ENCODE peak calls at places on chromosomes 3 and 15, in seven cellular contexts. Q, R, X, F, E, O and T are unnamed samples.

GRCh38 chr15:65376767-65377104 is 1.1 kb downstream of the IGDCC3 start:
- DNase-seq in F (no peak), Q (no peak), R (no peak), O (no peak), X (no peak), E (peak; percentile 10), T (no peak)

GRCh38 chr3:184347321-184348056 is 10.1 kb downstream of the FAM131A start:
- DNase-seq in O (no peak), F (no peak), R (no peak), X (no peak), E (no peak), Q (no peak), T (no peak)

GRCh38 chr15:90161946-90162345 is 39.2 kb upstream of the SEMA4B start:
- DNase-seq in E (no peak), Q (no peak), O (no peak), F (no peak), R (no peak), X (no peak), T (peak; percentile 34)

GRCh38 chr3:10169000-10169496 is 4.3 kb downstream of the IRAK2 start:
- DNase-seq in R (no peak), E (no peak), O (no peak), Q (no peak), F (no peak), X (no peak), T (no peak)

GRCh38 chr3:170330366-170330765 is 27.1 kb upstream of the SKIL start:
- DNase-seq in Q (no peak), O (no peak), X (no peak), E (peak; percentile 16), F (peak; percentile 61), R (peak; percentile 28), T (no peak)

GRCh38 chr15:62244762-62245161 is 79.7 kb upstream of the C2CD4B start:
- DNase-seq in O (no peak), E (no peak), Q (no peak), X (no peak), F (peak; percentile 76), R (no peak), T (no peak)

GRCh38 chr3:127074900-127075360 is 92.0 kb downstream of the PLXNA1 start:
- DNase-seq in E (no peak), Q (no peak), R (no peak), X (peak; percentile 71), O (peak; percentile 85), F (no peak), T (no peak)

GRCh38 chr3:120092444-120092843 is 1.8 kb downstream of the GSK3B start:
- DNase-seq in O (no peak), X (no peak), R (no peak), Q (no peak), F (no peak), E (peak; percentile 34), T (no peak)

GRCh38 chr15:62112616-62113593 is 46.1 kb downstream of the C2CD4A start:
- DNase-seq in Q (no peak), X (no peak), E (peak; percentile 69), R (no peak), O (no peak), F (peak; percentile 60), T (no peak)

GRCh38 chr3:44712455-44713075 is at the start of gene ZNF502:
- DNase-seq in E (peak; percentile 85), R (peak; percentile 66), X (peak; percentile 41), F (peak; percentile 85), Q (no peak), O (peak; percentile 86), T (peak; percentile 85)

GRCh38 chr3:186949281-186949982 is 19.1 kb downstream of the ST6GAL1 start:
- DNase-seq in E (no peak), Q (no peak), R (no peak), F (no peak), O (no peak), X (no peak), T (no peak)

GRCh38 chr3:1953519-1953918 is 145.1 kb upstream of the CNTN4 start:
- DNase-seq in O (no peak), F (no peak), E (no peak), Q (no peak), X (no peak), R (no peak), T (no peak)

GRCh38 chr3:151410891-151411559 is 26.5 kb upstream of the P2RY12 start:
- DNase-seq in R (no peak), E (no peak), F (no peak), X (no peak), Q (no peak), O (no peak), T (no peak)

GRCh38 chr3:25711090-25711489 is 46.4 kb upstream of the TOP2B start:
- DNase-seq in R (no peak), O (no peak), E (no peak), F (no peak), Q (no peak), X (no peak), T (no peak)
- TF ChIP-seq POLR2AphosphoS5 in R (no peak), O (no peak), E (no peak), F (no peak), Q (no peak), X (no peak), T (no peak)

DNA sequence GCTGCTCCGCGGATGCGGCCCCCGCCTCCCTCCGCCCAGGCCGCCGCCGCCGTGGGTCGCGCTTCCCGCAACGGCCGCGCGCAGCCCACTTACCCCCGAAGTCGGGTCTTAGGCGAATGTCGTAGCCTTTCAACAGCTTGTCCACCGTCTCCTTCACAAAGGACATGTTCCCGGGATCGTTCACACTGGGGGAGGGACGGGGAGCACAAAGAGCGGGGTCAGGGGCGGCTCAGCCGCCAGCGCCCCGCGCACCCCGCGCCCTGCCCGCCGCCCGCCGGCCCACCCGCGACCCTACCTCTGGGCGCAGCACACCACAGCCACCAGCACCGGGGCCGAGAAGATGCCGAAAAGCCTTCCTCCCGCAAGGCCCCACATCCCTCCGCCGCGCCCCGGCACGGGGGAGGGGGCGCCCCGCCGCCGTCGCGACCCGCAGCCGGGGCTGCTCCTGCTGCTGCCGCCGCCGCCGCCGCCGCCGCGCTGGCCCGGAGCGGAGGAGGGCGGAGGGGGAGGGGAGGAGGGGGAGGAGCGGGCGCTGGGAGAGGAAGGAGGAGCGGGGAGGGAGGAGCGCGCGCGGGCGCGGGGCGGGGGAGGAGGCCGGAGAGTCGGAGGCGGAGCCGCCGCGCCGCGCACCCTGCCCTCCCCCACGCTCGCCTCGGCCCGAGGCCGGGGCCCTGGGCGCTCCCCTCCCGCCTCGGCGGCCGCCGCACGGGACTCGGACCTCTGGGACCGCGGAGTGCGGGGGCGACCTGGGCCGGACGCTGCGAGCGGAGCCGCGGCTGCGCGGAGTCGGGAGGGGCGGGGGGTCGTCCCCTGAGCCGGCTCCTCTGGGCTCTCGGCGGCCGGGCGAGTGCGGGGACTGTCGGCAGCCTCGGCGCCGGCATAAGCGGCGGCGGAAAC is at the start of gene GABRB3:
- DNase-seq in O (no peak), Q (no peak), X (no peak), F (peak; percentile 69), E (no peak), R (no peak), T (no peak)
- TF ChIP-seq POLR2AphosphoS5 in O (no peak), Q (no peak), X (no peak), F (no peak), E (no peak), R (no peak), T (no peak)

GRCh38 chr15:75361989-75362641 is 6.3 kb downstream of the MAN2C1 start:
- DNase-seq in E (no peak), X (no peak), R (no peak), Q (no peak), F (no peak), O (no peak), T (no peak)
- TF ChIP-seq POLR2AphosphoS5 in E (no peak), X (no peak), R (no peak), Q (no peak), F (no peak), O (no peak), T (no peak)

DNA sequence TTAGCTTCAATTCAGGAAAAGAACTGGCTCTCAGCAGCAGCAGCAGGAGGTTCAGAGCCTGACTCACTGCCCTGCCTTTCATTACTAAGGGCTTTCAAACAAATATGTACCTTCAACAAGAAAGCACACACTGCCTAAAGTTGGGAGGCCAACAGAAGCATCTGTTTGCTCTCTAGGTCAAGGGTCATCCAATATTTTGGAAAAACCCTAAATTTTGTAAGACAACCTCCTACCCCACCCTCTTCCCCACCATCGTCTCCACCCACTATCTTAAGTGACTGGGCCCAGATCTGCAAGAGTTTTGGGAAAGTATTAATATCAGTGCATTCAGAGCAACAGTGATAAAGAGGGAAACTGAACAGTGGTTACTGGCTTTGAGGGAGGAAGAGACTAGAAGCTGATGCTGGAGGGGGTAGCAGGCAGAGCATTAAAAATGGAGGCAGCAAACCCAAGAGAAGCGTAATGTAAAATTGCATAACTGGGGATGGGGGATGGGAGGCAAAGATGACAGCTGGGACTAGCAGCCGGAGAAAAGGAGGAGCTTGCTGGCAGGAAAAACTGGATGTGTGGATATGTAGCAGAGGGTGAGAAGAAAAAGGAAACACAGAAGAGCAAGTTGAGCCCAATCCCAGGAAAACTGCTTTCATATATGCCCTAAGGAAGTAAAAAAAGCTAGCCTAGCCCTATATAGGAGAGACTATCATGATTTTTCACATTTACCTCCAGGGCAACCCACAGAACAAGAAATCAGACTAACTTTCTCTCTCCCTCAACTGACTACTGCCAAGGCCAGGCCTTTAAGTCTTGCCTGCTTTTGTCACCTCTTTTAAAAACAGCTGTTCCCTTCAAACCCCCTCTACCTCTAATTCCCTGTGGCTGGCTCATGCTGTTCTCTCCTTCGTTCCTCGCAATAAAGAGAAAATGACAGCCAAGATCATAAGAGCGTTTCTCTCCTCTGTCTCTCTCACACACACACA is 31.5 kb downstream of the NPTN start:
- DNase-seq in O (no peak), X (no peak), E (peak; percentile 53), R (no peak), F (no peak), Q (no peak), T (peak; percentile 38)
- TF ChIP-seq POLR2AphosphoS5 in O (no peak), X (no peak), E (no peak), R (no peak), F (peak; percentile 21), Q (no peak), T (no peak)

GRCh38 chr3:123657111-123657510 is 72.3 kb upstream of the HACD2 start:
- DNase-seq in X (no peak), R (no peak), Q (no peak), F (no peak), O (no peak), E (no peak), T (no peak)

GRCh38 chr3:123657578-123657977 is 72.7 kb upstream of the HACD2 start:
- DNase-seq in E (peak; percentile 82), R (no peak), O (no peak), X (no peak), Q (no peak), F (no peak), T (no peak)

GRCh38 chr3:123658118-123658859 is 73.4 kb upstream of the HACD2 start:
- DNase-seq in F (peak; percentile 61), O (no peak), X (no peak), R (no peak), Q (no peak), E (peak; percentile 44), T (no peak)

GRCh38 chr3:123660276-123660675 is 75.4 kb upstream of the HACD2 start:
- DNase-seq in R (no peak), Q (no peak), O (no peak), E (no peak), X (no peak), F (no peak), T (no peak)

DNA sequence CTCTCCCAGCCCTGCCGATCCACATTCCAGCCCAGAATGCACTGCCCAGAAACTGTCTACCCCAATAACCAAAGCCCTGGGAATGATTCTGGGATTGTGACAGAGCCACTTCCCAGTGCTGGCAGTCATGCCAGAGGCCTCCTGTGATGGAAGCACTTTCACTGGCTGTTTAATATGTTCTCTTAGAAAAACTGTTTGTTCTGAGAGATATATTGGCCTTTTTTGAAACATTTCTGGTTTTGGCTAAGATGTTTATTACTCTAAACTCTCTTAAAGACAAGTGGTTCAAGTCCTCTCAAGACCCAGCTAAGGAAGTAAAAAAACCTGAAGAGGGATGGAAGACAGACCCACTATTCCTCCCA is 74.0 kb upstream of the HACD2 start:
- DNase-seq in E (no peak), O (no peak), X (no peak), F (no peak), Q (no peak), R (no peak), T (no peak)
- TF ChIP-seq POLR2AphosphoS5 in E (no peak), O (no peak), X (no peak), F (peak; percentile 87), Q (peak; percentile 50), R (no peak), T (no peak)